ENCODE peak calls at places on chromosomes 6 and 20, in seven cellular contexts. One of them, this sample, is unnamed.

GRCh38 chr6:89799756-89800155 is 19.8 kb downstream of the MDN1 start:
- DNase-seq in IMR-90: no peak
- DNase-seq in tibial artery: no peak
- DNase-seq in testis: no peak
- DNase-seq in adrenal gland: no peak
- DNase-seq in stomach: no peak
- DNase-seq in right lobe of liver: no peak
- DNase-seq in this sample: no peak

GRCh38 chr6:95203153-95203754 is 374.1 kb upstream of the MANEA start:
- DNase-seq in tibial artery: no peak
- DNase-seq in right lobe of liver: no peak
- DNase-seq in IMR-90: peak; percentile 45
- DNase-seq in stomach: no peak
- DNase-seq in adrenal gland: peak; percentile 29
- DNase-seq in testis: peak; percentile 74
- DNase-seq in this sample: no peak

GRCh38 chr20:54668271-54669053 is 193.1 kb downstream of the DOK5 start:
- DNase-seq in tibial artery: no peak
- DNase-seq in right lobe of liver: no peak
- DNase-seq in IMR-90: peak; percentile 5
- DNase-seq in testis: peak; percentile 44
- DNase-seq in adrenal gland: peak; percentile 13
- DNase-seq in stomach: no peak
- DNase-seq in this sample: no peak

GRCh38 chr20:41140226-41141133 is 3.1 kb downstream of the PLCG1 start:
- DNase-seq in right lobe of liver: no peak
- DNase-seq in adrenal gland: no peak
- DNase-seq in IMR-90: no peak
- DNase-seq in tibial artery: no peak
- DNase-seq in testis: no peak
- DNase-seq in stomach: no peak
- DNase-seq in this sample: no peak

GRCh38 chr6:148193063-148193680 is 149.5 kb upstream of the SASH1 start:
- DNase-seq in testis: no peak
- DNase-seq in adrenal gland: no peak
- DNase-seq in stomach: peak; percentile 59
- DNase-seq in right lobe of liver: no peak
- DNase-seq in tibial artery: no peak
- DNase-seq in IMR-90: no peak
- DNase-seq in this sample: peak; percentile 62

GRCh38 chr20:41089555-41089954 is 47.8 kb upstream of the PLCG1 start:
- DNase-seq in right lobe of liver: no peak
- DNase-seq in testis: no peak
- DNase-seq in adrenal gland: no peak
- DNase-seq in stomach: no peak
- DNase-seq in IMR-90: no peak
- DNase-seq in tibial artery: no peak
- DNase-seq in this sample: no peak

GRCh38 chr6:122081921-122082320 is 317.5 kb upstream of the HSF2 start:
- DNase-seq in stomach: no peak
- DNase-seq in IMR-90: no peak
- DNase-seq in right lobe of liver: no peak
- DNase-seq in tibial artery: no peak
- DNase-seq in adrenal gland: no peak
- DNase-seq in testis: no peak
- DNase-seq in this sample: no peak

GRCh38 chr20:10716855-10717254 is 43.1 kb upstream of the JAG1 start:
- DNase-seq in stomach: no peak
- DNase-seq in testis: no peak
- DNase-seq in IMR-90: peak; percentile 48
- DNase-seq in tibial artery: no peak
- DNase-seq in right lobe of liver: no peak
- DNase-seq in adrenal gland: no peak
- DNase-seq in this sample: no peak

GRCh38 chr6:90144928-90145520 is 151.6 kb downstream of the BACH2 start:
- DNase-seq in right lobe of liver: no peak
- DNase-seq in tibial artery: no peak
- DNase-seq in adrenal gland: no peak
- DNase-seq in stomach: no peak
- DNase-seq in IMR-90: no peak
- DNase-seq in testis: no peak
- DNase-seq in this sample: no peak

GRCh38 chr6:147774856-147775255 is 266.4 kb downstream of the SAMD5 start:
- DNase-seq in right lobe of liver: no peak
- DNase-seq in IMR-90: no peak
- DNase-seq in stomach: no peak
- DNase-seq in tibial artery: no peak
- DNase-seq in adrenal gland: no peak
- DNase-seq in testis: no peak
- DNase-seq in this sample: no peak

GRCh38 chr6:85449388-85449817 is 480 bp upstream of the NT5E start:
- DNase-seq in stomach: no peak
- DNase-seq in IMR-90: peak; percentile 85
- DNase-seq in adrenal gland: no peak
- DNase-seq in tibial artery: peak; percentile 36
- DNase-seq in testis: peak; percentile 70
- DNase-seq in right lobe of liver: no peak
- DNase-seq in this sample: peak; percentile 66

GRCh38 chr6:101689695-101690094 is 296.2 kb downstream of the GRIK2 start:
- DNase-seq in testis: no peak
- DNase-seq in IMR-90: no peak
- DNase-seq in tibial artery: no peak
- DNase-seq in adrenal gland: no peak
- DNase-seq in stomach: no peak
- DNase-seq in right lobe of liver: no peak
- DNase-seq in this sample: no peak

GRCh38 chr6:111480988-111481830 is 1.8 kb downstream of the REV3L start:
- DNase-seq in stomach: no peak
- DNase-seq in testis: no peak
- DNase-seq in adrenal gland: no peak
- DNase-seq in IMR-90: peak; percentile 30
- DNase-seq in tibial artery: no peak
- DNase-seq in right lobe of liver: no peak
- DNase-seq in this sample: no peak

GRCh38 chr6:30213999-30214982 is 1.1 kb upstream of the TRIM26 start:
- DNase-seq in adrenal gland: peak; percentile 86
- DNase-seq in tibial artery: peak; percentile 81
- DNase-seq in testis: peak; percentile 89
- DNase-seq in stomach: peak; percentile 88
- DNase-seq in IMR-90: peak; percentile 73
- DNase-seq in right lobe of liver: peak; percentile 92
- DNase-seq in this sample: peak; percentile 86

GRCh38 chr6:32752580-32752979 is 10.8 kb downstream of the HLA-DQB2 start:
- DNase-seq in testis: no peak
- DNase-seq in IMR-90: no peak
- DNase-seq in tibial artery: no peak
- DNase-seq in right lobe of liver: no peak
- DNase-seq in adrenal gland: no peak
- DNase-seq in stomach: no peak
- DNase-seq in this sample: no peak

DNA sequence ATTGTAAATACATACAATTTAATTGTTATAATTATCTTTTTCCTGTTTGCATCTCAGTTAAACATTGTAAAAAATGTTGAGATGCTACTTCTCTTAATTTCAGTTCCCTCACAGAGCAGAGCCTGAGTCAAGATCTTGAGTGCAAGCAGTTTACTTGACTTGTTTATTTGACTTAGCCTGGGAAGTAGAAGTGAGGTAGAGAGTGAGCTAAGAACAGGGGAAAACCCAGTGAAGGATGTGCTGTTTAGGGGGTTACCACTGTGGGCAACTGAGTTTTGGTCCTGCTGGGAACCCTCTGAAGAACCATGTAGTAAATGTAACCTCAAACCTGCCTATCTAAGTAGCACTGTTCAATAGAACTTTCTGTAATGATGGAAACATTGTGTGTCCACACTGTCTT is 495.2 kb upstream of the FLRT3 start:
- DNase-seq in right lobe of liver: no peak
- DNase-seq in stomach: no peak
- DNase-seq in testis: no peak
- DNase-seq in IMR-90: no peak
- DNase-seq in adrenal gland: no peak
- DNase-seq in tibial artery: no peak
- DNase-seq in this sample: no peak
- H3K36me3 ChIP-seq in right lobe of liver: no peaks in the 10 kb centered on the region
- H3K36me3 ChIP-seq in stomach: no peaks in the 10 kb centered on the region
- H3K36me3 ChIP-seq in testis: no peaks in the 10 kb centered on the region
- H3K36me3 ChIP-seq in IMR-90: no peaks in the 10 kb centered on the region
- H3K36me3 ChIP-seq in adrenal gland: no peaks in the 10 kb centered on the region
- H3K36me3 ChIP-seq in tibial artery: no peaks in the 10 kb centered on the region
- H3K36me3 ChIP-seq in this sample: no peaks in the 10 kb centered on the region

GRCh38 chr20:47459344-47460073 is 42.2 kb upstream of the NCOA3 start:
- DNase-seq in tibial artery: no peak
- DNase-seq in stomach: no peak
- DNase-seq in testis: no peak
- DNase-seq in adrenal gland: no peak
- DNase-seq in IMR-90: no peak
- DNase-seq in right lobe of liver: no peak
- DNase-seq in this sample: no peak

GRCh38 chr20:47465335-47466090 is 36.2 kb upstream of the NCOA3 start:
- DNase-seq in adrenal gland: no peak
- DNase-seq in tibial artery: no peak
- DNase-seq in stomach: no peak
- DNase-seq in IMR-90: no peak
- DNase-seq in testis: peak; percentile 64
- DNase-seq in right lobe of liver: no peak
- DNase-seq in this sample: no peak

GRCh38 chr20:47464380-47465101 is 37.1 kb upstream of the NCOA3 start:
- DNase-seq in stomach: peak; percentile 59
- DNase-seq in tibial artery: peak; percentile 90
- DNase-seq in adrenal gland: peak; percentile 77
- DNase-seq in testis: peak; percentile 45
- DNase-seq in right lobe of liver: peak; percentile 56
- DNase-seq in IMR-90: peak; percentile 99
- DNase-seq in this sample: peak; percentile 58

GRCh38 chr20:47456952-47457724 is 44.5 kb upstream of the NCOA3 start:
- DNase-seq in testis: no peak
- DNase-seq in stomach: no peak
- DNase-seq in adrenal gland: no peak
- DNase-seq in right lobe of liver: no peak
- DNase-seq in tibial artery: no peak
- DNase-seq in IMR-90: peak; percentile 72
- DNase-seq in this sample: no peak

DNA sequence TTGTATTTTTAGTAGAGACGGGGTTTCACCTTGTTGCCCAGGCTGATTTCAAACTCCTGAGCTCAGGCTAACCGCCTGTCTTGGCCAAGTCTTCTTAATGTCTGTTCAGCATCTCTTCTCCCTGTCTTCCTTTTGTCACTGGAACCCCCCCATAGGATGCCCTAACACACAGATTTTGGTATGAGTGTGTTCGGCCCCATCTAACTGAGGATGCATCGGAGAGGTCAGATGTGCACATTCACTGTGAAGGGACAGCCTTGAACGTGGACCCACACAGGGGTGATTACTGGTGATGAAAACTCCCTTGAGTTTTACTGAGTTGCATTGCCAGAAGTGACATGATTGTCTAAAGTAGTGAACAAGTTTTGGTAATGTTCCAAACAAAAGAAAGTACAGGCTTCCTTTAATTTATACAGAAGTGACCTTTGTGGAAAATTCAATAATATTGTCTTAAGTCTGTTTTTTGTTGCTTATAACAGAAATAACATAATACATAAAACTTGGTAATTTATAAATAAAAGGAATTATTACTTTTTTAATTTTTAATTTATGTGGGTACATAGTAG is 40.5 kb upstream of the NCOA3 start:
- DNase-seq in testis: no peak
- DNase-seq in adrenal gland: no peak
- DNase-seq in stomach: no peak
- DNase-seq in tibial artery: no peak
- DNase-seq in right lobe of liver: no peak
- DNase-seq in IMR-90: no peak
- DNase-seq in this sample: no peak
- TF ChIP-seq CTCF in testis: no peak
- TF ChIP-seq CTCF in adrenal gland: no peak
- TF ChIP-seq CTCF in stomach: no peak
- TF ChIP-seq CTCF in tibial artery: no peak
- TF ChIP-seq CTCF in right lobe of liver: no peak
- TF ChIP-seq CTCF in IMR-90: no peak
- TF ChIP-seq CTCF in this sample: no peak

GRCh38 chr20:37343994-37344355 is 2.0 kb upstream of the SRC start:
- DNase-seq in adrenal gland: no peak
- DNase-seq in right lobe of liver: no peak
- DNase-seq in stomach: no peak
- DNase-seq in IMR-90: no peak
- DNase-seq in tibial artery: no peak
- DNase-seq in testis: no peak
- DNase-seq in this sample: no peak
- H3K27ac ChIP-seq in adrenal gland: no peak overlapping the region
- H3K27ac ChIP-seq in right lobe of liver: peak overlapping the region; percentile 7
- H3K27ac ChIP-seq in stomach: peak overlapping the region; percentile 93
- H3K27ac ChIP-seq in IMR-90: no peak overlapping the region
- H3K27ac ChIP-seq in tibial artery: no peak overlapping the region
- H3K27ac ChIP-seq in testis: no peak overlapping the region
- H3K27ac ChIP-seq in this sample: peak overlapping the region; percentile 95

GRCh38 chr20:25053207-25054132 is 4.5 kb downstream of the ACSS1 start:
- DNase-seq in tibial artery: peak; percentile 74
- DNase-seq in IMR-90: peak; percentile 41
- DNase-seq in adrenal gland: no peak
- DNase-seq in testis: peak; percentile 78
- DNase-seq in right lobe of liver: no peak
- DNase-seq in stomach: peak; percentile 26
- DNase-seq in this sample: no peak

GRCh38 chr20:25054133-25054820 is 3.7 kb downstream of the ACSS1 start:
- DNase-seq in right lobe of liver: peak; percentile 46
- DNase-seq in stomach: peak; percentile 22
- DNase-seq in tibial artery: no peak
- DNase-seq in IMR-90: no peak
- DNase-seq in adrenal gland: no peak
- DNase-seq in testis: no peak
- DNase-seq in this sample: no peak

GRCh38 chr20:25056601-25057233 is 1.2 kb downstream of the ACSS1 start:
- DNase-seq in testis: no peak
- DNase-seq in IMR-90: no peak
- DNase-seq in right lobe of liver: peak; percentile 54
- DNase-seq in tibial artery: peak; percentile 20
- DNase-seq in adrenal gland: no peak
- DNase-seq in stomach: peak; percentile 16
- DNase-seq in this sample: no peak

GRCh38 chr20:25055711-25056492 is 2.0 kb downstream of the ACSS1 start:
- DNase-seq in IMR-90: peak; percentile 4
- DNase-seq in right lobe of liver: no peak
- DNase-seq in tibial artery: peak; percentile 16
- DNase-seq in testis: peak; percentile 33
- DNase-seq in adrenal gland: peak; percentile 43
- DNase-seq in stomach: peak; percentile 32
- DNase-seq in this sample: no peak

DNA sequence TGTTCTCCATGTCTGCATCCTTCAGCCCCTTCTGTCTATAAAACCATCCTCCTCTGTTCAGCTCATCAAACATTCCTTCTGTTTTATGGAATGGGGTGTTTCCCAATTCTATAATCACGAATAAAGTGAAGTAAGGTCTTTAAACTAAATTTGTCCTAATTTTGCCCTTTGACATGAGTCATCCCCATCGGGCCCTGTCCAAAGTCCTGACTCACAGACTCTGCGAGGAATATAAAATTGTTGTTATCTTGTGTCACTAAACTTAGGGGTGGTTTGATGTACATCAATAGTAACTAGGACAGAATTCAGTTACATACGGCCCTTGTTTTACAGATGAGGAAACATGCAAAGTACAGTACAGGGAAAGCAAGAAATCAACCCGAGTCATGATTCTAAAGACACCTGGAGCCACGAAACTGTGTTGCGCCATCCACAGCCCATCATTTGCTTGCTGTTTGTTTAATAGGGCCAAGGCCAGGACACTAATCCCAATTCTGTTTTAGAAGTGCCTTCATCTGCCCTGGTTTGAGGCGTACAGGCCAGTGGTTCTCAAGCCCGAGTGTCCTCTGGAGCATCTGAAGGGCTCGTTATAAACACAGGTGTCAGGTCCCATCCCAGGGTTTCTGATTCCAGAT is 2.8 kb downstream of the ACSS1 start:
- DNase-seq in adrenal gland: peak; percentile 47
- DNase-seq in testis: no peak
- DNase-seq in tibial artery: peak; percentile 9
- DNase-seq in right lobe of liver: peak; percentile 56
- DNase-seq in IMR-90: peak; percentile 13
- DNase-seq in stomach: peak; percentile 24
- DNase-seq in this sample: peak; percentile 23
- H3K36me3 ChIP-seq in adrenal gland: no peaks in the 10 kb centered on the region
- H3K36me3 ChIP-seq in testis: no peaks in the 10 kb centered on the region
- H3K36me3 ChIP-seq in tibial artery: no peaks in the 10 kb centered on the region
- H3K36me3 ChIP-seq in right lobe of liver: no peaks in the 10 kb centered on the region
- H3K36me3 ChIP-seq in IMR-90: no peaks in the 10 kb centered on the region
- H3K36me3 ChIP-seq in stomach: no peaks in the 10 kb centered on the region
- H3K36me3 ChIP-seq in this sample: no peaks in the 10 kb centered on the region